ENCODE peak calls at places on chromosomes 1 and 21, in four cellular contexts. Y, H, C and G are unnamed samples. For H3K4me1, the result is how much of the 10 kb centered on the place peaks cover.

GRCh38 chr1:77874804-77875445 is 13.5 kb upstream of the NEXN start:
- DNase-seq in H (peak), C (no peak), Y (no peak), G (no peak)

GRCh38 chr1:172723251-172723650 is 64.3 kb downstream of the FASLG start:
- DNase-seq in C (no peak), H (peak), Y (no peak), G (no peak)

GRCh38 chr1:33007190-33008050 is 29.3 kb downstream of the AK2 start:
- DNase-seq in Y (no peak), H (peak), C (no peak), G (no peak)

GRCh38 chr1:55479970-55480369 is 264.8 kb upstream of the USP24 start:
- DNase-seq in C (no peak), Y (no peak), H (no peak), G (no peak)

GRCh38 chr1:196309386-196309785 is 298.9 kb downstream of the KCNT2 start:
- DNase-seq in Y (no peak), H (peak), C (no peak), G (no peak)

GRCh38 chr1:48693674-48694347 is 82.9 kb downstream of the BEND5 start:
- DNase-seq in H (no peak), C (no peak), Y (no peak), G (no peak)

GRCh38 chr1:153248480-153248879 is 11.0 kb upstream of the LORICRIN start:
- DNase-seq in Y (no peak), H (no peak), C (no peak), G (no peak)

GRCh38 chr1:7267493-7267892 is 482.2 kb downstream of the CAMTA1 start:
- DNase-seq in Y (no peak), C (no peak), H (peak), G (no peak)

GRCh38 chr1:228975238-228975929 is 240.1 kb downstream of the RHOU start:
- DNase-seq in H (no peak), Y (no peak), C (no peak), G (no peak)

GRCh38 chr1:193480755-193481154 is 294.3 kb upstream of the B3GALT2 start:
- DNase-seq in H (no peak), C (no peak), Y (no peak), G (no peak)

GRCh38 chr1:48611841-48612240 is 139.8 kb upstream of the SPATA6 start:
- DNase-seq in H (no peak), C (no peak), Y (no peak), G (no peak)

GRCh38 chr1:162230096-162230495 is 146.6 kb downstream of the SPATA46 start:
- DNase-seq in C (peak), Y (no peak), H (peak), G (no peak)

GRCh38 chr1:158930504-158930903 is 848 bp upstream of the PYHIN1 start:
- DNase-seq in H (no peak), C (no peak), Y (no peak), G (no peak)

GRCh38 chr1:5393591-5393990 is 598.6 kb downstream of the NPHP4 start:
- DNase-seq in C (no peak), Y (no peak), H (no peak), G (no peak)

GRCh38 chr1:114696810-114697209 is 1.5 kb upstream of the AMPD1 start:
- DNase-seq in H (no peak), Y (no peak), C (no peak), G (no peak)

GRCh38 chr1:76303348-76303712 is 228.8 kb downstream of the ST6GALNAC3 start:
- DNase-seq in C (no peak), H (no peak), Y (no peak), G (no peak)

GRCh38 chr1:7535016-7535415 is 236.1 kb upstream of the VAMP3 start:
- DNase-seq in Y (peak), H (no peak), C (peak), G (peak)

GRCh38 chr1:29808141-29808995 is 572.0 kb downstream of the PTPRU start:
- DNase-seq in C (no peak), H (no peak), Y (peak), G (no peak)

GRCh38 chr1:42913426-42914091 is 45.1 kb downstream of the SLC2A1 start:
- DNase-seq in C (no peak), Y (no peak), H (peak), G (no peak)

GRCh38 chr1:229643996-229644748 is 18.1 kb downstream of the URB2 start:
- DNase-seq in Y (no peak), C (no peak), H (peak), G (no peak)

GRCh38 chr21:46616656-46617055 is 11.8 kb upstream of the S100B start:
- DNase-seq in Y (no peak), H (no peak), C (no peak), G (no peak)

GRCh38 chr1:211352985-211353515 is 26.4 kb downstream of the TRAF5 start:
- DNase-seq in C (no peak), Y (no peak), H (no peak), G (no peak)

GRCh38 chr1:116482490-116482889 is 88.3 kb downstream of the CD58 start:
- DNase-seq in C (no peak), Y (no peak), H (no peak), G (no peak)

GRCh38 chr1:915295-916172 is 8.2 kb upstream of the SAMD11 start:
- DNase-seq in C (peak), Y (peak), H (no peak), G (peak)

GRCh38 chr1:175527773-175528172 is 215.6 kb downstream of the TNR start:
- DNase-seq in H (no peak), Y (no peak), C (no peak), G (no peak)

GRCh38 chr1:9281907-9282306 is 10.8 kb upstream of the SPSB1 start:
- DNase-seq in H (no peak), Y (peak), C (no peak), G (no peak)
- H3K4me1 ChIP-seq in H (under half), Y (under half), C (under half), G (under half)

GRCh38 chr1:50978852-50979781 is 9.1 kb downstream of the CDKN2C start:
- DNase-seq in H (peak), C (no peak), Y (no peak), G (no peak)
- H3K4me1 ChIP-seq in H (under half), C (under half), Y (under half), G (under half)

GRCh38 chr1:2282556-2283270 is 54.6 kb downstream of the SKI start:
- DNase-seq in C (no peak), H (no peak), Y (no peak), G (no peak)
- H3K4me1 ChIP-seq in C (half or more), H (under half), Y (under half), G (under half)

DNA sequence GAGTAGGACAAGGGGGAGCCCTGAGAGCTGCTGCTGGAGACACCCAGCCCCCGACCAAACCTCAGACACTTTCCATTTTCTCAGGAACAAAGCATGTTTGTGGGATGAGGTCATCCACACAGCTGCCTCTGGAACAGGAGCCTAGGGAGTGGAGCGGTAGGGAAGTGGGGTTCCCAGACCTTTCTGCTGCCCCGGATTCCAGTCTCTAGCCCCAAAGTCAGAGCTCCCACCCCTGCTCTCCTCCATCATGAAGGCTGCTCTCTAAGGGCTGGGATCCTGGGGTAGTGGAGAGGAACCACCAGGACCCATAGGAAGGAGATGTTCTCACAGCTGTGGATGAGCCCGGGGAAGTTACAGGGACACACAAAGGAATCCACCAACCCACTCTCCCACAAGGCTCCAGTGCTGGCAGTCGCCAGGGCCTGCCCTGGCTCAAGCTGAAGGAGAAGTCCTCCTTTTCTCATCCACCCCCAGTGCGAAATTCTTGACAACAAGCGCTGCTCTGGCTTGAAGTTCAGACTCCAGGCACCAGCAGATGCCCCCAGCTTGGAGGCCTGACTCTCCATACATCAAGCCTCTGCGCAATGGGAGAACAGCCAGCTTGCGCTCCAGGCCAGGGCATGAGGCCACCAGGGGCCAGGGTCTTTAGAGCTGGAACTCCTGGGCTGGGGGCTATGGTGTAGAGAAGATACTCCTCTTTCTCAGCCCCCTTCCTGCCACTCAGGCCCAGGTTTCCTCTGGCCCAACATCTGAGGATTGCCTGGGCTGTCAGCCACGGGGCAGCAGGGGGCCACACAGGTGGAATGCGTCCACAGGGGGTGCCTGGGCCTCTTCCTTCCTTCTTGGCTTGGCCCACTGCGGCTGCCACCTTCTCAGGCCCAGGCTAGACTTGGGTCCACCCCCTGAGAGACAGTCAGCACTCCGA is 4.5 kb downstream of the FHL3 start:
- DNase-seq in C (peak), Y (peak), H (peak), G (no peak)
- H3K4me1 ChIP-seq in C (half or more), Y (under half), H (under half), G (under half)

GRCh38 chr1:39105061-39105840 is 79.1 kb downstream of the NDUFS5 start:
- DNase-seq in H (peak), Y (peak), C (peak), G (peak)
- H3K4me1 ChIP-seq in H (under half), Y (under half), C (half or more), G (half or more)

GRCh38 chr21:27649323-27649722 is 682.4 kb upstream of the ADAMTS5 start:
- DNase-seq in C (no peak), Y (no peak), H (peak), G (no peak)
- H3K4me1 ChIP-seq in C (under half), Y (under half), H (under half), G (under half)